ENCODE peak calls at places on chromosomes 7 and 10, in four cellular contexts. X is psoas muscle, J is NCI-H774, Z is lung. D is an unnamed sample.

GRCh38 chr7:43152696-43153095 is 40.2 kb downstream of the HECW1 start:
- DNase-seq in X (no peak), J (no peak), Z (no peak), D (no peak)

GRCh38 chr10:88499569-88500470 is 83.3 kb downstream of the RNLS start:
- DNase-seq in X (no peak), J (no peak), Z (no peak), D (no peak)

GRCh38 chr10:24483701-24484100 is 240.0 kb downstream of the ARHGAP21 start:
- DNase-seq in X (peak), J (no peak), Z (peak), D (no peak)

GRCh38 chr10:16195178-16195769 is 241.5 kb upstream of the PTER start:
- DNase-seq in X (no peak), J (no peak), Z (no peak), D (no peak)

GRCh38 chr10:77501152-77501845 is 136.3 kb downstream of the KCNMA1 start:
- DNase-seq in X (peak), J (no peak), Z (no peak), D (no peak)

GRCh38 chr10:6689036-6689435 is 109.0 kb upstream of the PRKCQ start:
- DNase-seq in X (no peak), J (no peak), Z (no peak), D (no peak)

GRCh38 chr10:113961261-113961938 is 82.3 kb upstream of the ADRB1 start:
- DNase-seq in X (no peak), J (peak), Z (no peak), D (no peak)

GRCh38 chr10:2477154-2477553 is 590.2 kb upstream of the PFKP start:
- DNase-seq in X (no peak), J (peak), Z (no peak), D (no peak)